ENCODE peak calls at places on chromosome 7, in six cellular contexts. N is GM12891, X is HepG2, D is K562, K is H1, Q is GM12878. G is an unnamed sample.

GRCh38 chr7:98368721-98369120 is 32.2 kb downstream of the BAIAP2L1 start:
- DNase-seq in N (no peak), X (no peak), D (no peak), K (no peak), Q (no peak), G (no peak)

GRCh38 chr7:17041324-17041723 is 159.5 kb upstream of the AGR3 start:
- DNase-seq in N (no peak), X (peak), D (no peak), K (no peak), Q (no peak), G (no peak)

GRCh38 chr7:152435384-152436278 is at the start of gene KMT2C:
- DNase-seq in N (peak), X (no peak), D (peak), K (no peak), Q (no peak), G (peak)

GRCh38 chr7:106102387-106102966 is 9.6 kb downstream of the SYPL1 start:
- DNase-seq in N (no peak), X (no peak), D (no peak), K (no peak), Q (no peak), G (no peak)

GRCh38 chr7:131370523-131370968 is 42.9 kb downstream of the MKLN1 start:
- DNase-seq in N (no peak), X (no peak), D (no peak), K (peak), Q (peak), G (no peak)

GRCh38 chr7:82109288-82109687 is 334.3 kb downstream of the CACNA2D1 start:
- DNase-seq in N (no peak), X (no peak), D (no peak), K (no peak), Q (no peak), G (no peak)

GRCh38 chr7:105776068-105776790 is 100.2 kb downstream of the ATXN7L1 start:
- DNase-seq in N (no peak), X (peak), D (peak), K (peak), Q (no peak), G (no peak)

GRCh38 chr7:38185395-38185920 is 7.4 kb downstream of the STARD3NL start:
- DNase-seq in N (no peak), X (no peak), D (no peak), K (no peak), Q (no peak), G (no peak)

GRCh38 chr7:3451696-3452095 is 150.6 kb downstream of the SDK1 start:
- DNase-seq in N (no peak), X (no peak), D (no peak), K (no peak), Q (no peak), G (no peak)

GRCh38 chr7:151570366-151570915 is 50.7 kb upstream of the RHEB start:
- DNase-seq in N (no peak), X (no peak), D (no peak), K (no peak), Q (no peak), G (no peak)

GRCh38 chr7:144824360-144824759 is 11.5 kb downstream of the TPK1 start:
- DNase-seq in N (no peak), X (no peak), D (no peak), K (no peak), Q (no peak), G (no peak)

GRCh38 chr7:157997080-157997440 is 590.6 kb downstream of the PTPRN2 start:
- DNase-seq in N (no peak), X (no peak), D (no peak), K (no peak), Q (no peak), G (no peak)

GRCh38 chr7:36157506-36158320 is 4.7 kb downstream of the EEPD1 start:
- DNase-seq in N (no peak), X (peak), D (no peak), K (no peak), Q (no peak), G (no peak)

GRCh38 chr7:29384277-29384676 is 179.4 kb upstream of the PRR15 start:
- DNase-seq in N (no peak), X (peak), D (no peak), K (no peak), Q (no peak), G (no peak)

GRCh38 chr7:45126201-45126600 is 14.7 kb upstream of the TBRG4 start:
- DNase-seq in N (no peak), X (no peak), D (no peak), K (no peak), Q (no peak), G (no peak)

GRCh38 chr7:141071855-141072547 is 1.9 kb upstream of the TMEM178B start:
- DNase-seq in N (no peak), X (no peak), D (no peak), K (no peak), Q (no peak), G (no peak)

GRCh38 chr7:69599879-69600764 is 1.8 kb downstream of the AUTS2 start:
- DNase-seq in N (no peak), X (no peak), D (no peak), K (no peak), Q (no peak), G (no peak)

GRCh38 chr7:41628926-41629325 is 74.0 kb downstream of the INHBA start:
- DNase-seq in N (no peak), X (no peak), D (no peak), K (no peak), Q (no peak), G (no peak)

GRCh38 chr7:47351233-47352154 is 230.4 kb downstream of the TNS3 start:
- DNase-seq in N (no peak), X (no peak), D (no peak), K (no peak), Q (no peak), G (no peak)

GRCh38 chr7:90569368-90569767 is 26.8 kb upstream of the CDK14 start:
- DNase-seq in N (no peak), X (no peak), D (no peak), K (no peak), Q (no peak), G (no peak)

GRCh38 chr7:87564290-87564963 is 36.3 kb downstream of the ABCB1 start:
- DNase-seq in N (no peak), X (peak), D (no peak), K (peak), Q (no peak), G (peak)

GRCh38 chr7:35694161-35694783 is 663 bp downstream of the HERPUD2 start:
- DNase-seq in N (no peak), X (no peak), D (no peak), K (no peak), Q (no peak), G (no peak)

GRCh38 chr7:18499407-18500197 is 4.1 kb downstream of the HDAC9 start:
- DNase-seq in N (no peak), X (no peak), D (no peak), K (no peak), Q (no peak), G (no peak)
- TF ChIP-seq POLR2A in N (no peak), X (no peak), D (no peak), K (no peak), Q (no peak), G (no peak)

DNA sequence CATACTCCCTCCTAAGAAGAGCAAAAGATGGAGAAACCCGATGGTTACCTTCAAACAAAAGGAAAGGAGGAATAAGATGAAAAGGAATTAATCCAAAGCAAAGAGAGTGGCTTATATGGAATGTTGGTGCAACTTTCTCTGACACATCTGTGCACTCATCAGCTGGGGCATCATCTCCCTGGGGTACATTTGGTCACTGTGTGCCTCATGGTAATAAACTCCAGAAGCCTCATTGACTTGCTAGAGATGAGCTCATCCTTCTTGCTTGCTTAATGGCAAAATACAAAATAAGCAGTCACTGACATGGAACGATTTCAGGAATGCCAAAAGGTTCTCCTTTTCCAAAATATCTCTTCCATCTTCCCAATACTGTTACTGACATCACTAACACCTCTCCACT is 22.5 kb downstream of the CAV1 start:
- DNase-seq in N (no peak), X (no peak), D (no peak), K (no peak), Q (no peak), G (no peak)
- TF ChIP-seq POLR2AphosphoS5 in N (no peak), X (no peak), D (no peak), K (no peak), Q (no peak), G (no peak)

GRCh38 chr7:111877931-111878330 is 315.6 kb upstream of the IMMP2L start:
- DNase-seq in N (no peak), X (no peak), D (no peak), K (no peak), Q (no peak), G (no peak)

GRCh38 chr7:111883241-111883640 is 320.9 kb upstream of the IMMP2L start:
- DNase-seq in N (no peak), X (no peak), D (no peak), K (no peak), Q (no peak), G (no peak)

GRCh38 chr7:111872837-111873646 is 310.8 kb upstream of the IMMP2L start:
- DNase-seq in N (no peak), X (no peak), D (no peak), K (no peak), Q (no peak), G (no peak)

GRCh38 chr7:111873963-111874693 is 311.8 kb upstream of the IMMP2L start:
- DNase-seq in N (no peak), X (no peak), D (no peak), K (no peak), Q (no peak), G (no peak)

DNA sequence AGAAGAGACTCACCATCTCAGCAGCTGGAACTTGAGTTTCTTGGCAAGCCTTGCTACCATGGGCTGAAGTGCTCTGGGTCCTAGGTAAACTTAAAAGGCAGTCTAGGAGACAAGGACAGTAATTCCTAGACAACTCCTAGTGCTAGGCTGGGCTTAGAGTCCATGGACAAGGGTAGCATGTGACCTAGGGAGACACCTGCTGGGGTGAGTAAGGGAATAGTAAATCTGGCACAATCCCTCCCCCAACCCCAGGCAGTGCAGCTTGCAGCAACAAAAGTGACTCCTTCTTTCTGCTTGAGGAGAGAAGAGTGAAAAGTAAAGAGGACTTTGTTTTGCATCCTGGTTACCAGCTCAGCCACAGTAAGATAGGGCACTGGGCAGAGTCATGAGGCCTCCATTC is 316.5 kb upstream of the IMMP2L start:
- DNase-seq in N (no peak), X (no peak), D (no peak), K (no peak), Q (no peak), G (no peak)
- TF ChIP-seq TAF1 in N (no peak), X (no peak), D (no peak), K (no peak), Q (no peak), G (no peak)

GRCh38 chr7:100544949-100545635 is 6.1 kb downstream of the AGFG2 start:
- DNase-seq in N (no peak), X (peak), D (no peak), K (no peak), Q (no peak), G (no peak)
- TF ChIP-seq POLR2A in N (peak), X (peak), D (no peak), K (no peak), Q (no peak), G (peak)

GRCh38 chr7:135888740-135889139 is 88.4 kb downstream of the MTPN start:
- DNase-seq in N (no peak), X (no peak), D (no peak), K (no peak), Q (no peak), G (no peak)

GRCh38 chr7:135886334-135887132 is 90.6 kb downstream of the MTPN start:
- DNase-seq in N (no peak), X (no peak), D (no peak), K (no peak), Q (no peak), G (no peak)

GRCh38 chr7:135884495-135885237 is 92.5 kb downstream of the MTPN start:
- DNase-seq in N (no peak), X (no peak), D (no peak), K (no peak), Q (no peak), G (no peak)

DNA sequence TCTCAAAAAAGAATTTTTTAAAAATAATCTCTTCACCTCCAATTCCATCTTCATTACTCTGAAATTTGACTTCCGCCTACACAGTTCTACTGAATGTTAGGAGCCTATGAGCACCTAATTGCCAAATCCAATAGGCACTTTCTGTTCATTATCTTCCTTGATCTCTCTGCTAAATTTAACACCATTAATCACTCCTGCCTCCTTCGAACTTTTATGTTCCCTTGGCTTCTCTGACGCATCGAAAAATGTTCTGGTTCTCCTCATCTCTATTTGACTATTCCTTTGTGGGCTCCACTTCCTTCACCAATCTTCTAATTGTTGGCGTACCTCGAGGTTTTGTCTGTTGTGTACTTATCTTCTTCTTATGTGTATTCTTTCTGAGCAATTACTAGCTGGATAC is 87.3 kb downstream of the MTPN start:
- DNase-seq in N (no peak), X (no peak), D (no peak), K (no peak), Q (no peak), G (no peak)
- TF ChIP-seq POLR2AphosphoS5 in N (no peak), X (no peak), D (no peak), K (no peak), Q (no peak), G (no peak)